ENCODE peak calls at places on chromosomes 12 and 14, in four cellular contexts. Z is GM23338, L is KBM-7, U is substantia nigra. A is an unnamed sample.

GRCh38 chr12:52335598-52336262 is 14.5 kb upstream of the KRT83 start:
- DNase-seq in L (no peak), Z (no peak), U (no peak), A (no peak)

GRCh38 chr14:100528962-100529560 is 58.2 kb downstream of the BEGAIN start:
- DNase-seq in L (no peak), U (no peak), Z (no peak), A (no peak)

GRCh38 chr12:115983226-115983798 is 294.2 kb downstream of the MED13L start:
- DNase-seq in U (no peak), L (peak; percentile 47), Z (peak; percentile 79), A (no peak)

GRCh38 chr14:93832076-93832475 is 43.8 kb upstream of the PRIMA1 start:
- DNase-seq in Z (no peak), L (no peak), U (no peak), A (no peak)

GRCh38 chr14:34722723-34723545 is 8.5 kb upstream of the CFL2 start:
- DNase-seq in Z (peak; percentile 69), L (peak; percentile 79), U (peak; percentile 12), A (peak; percentile 34)

GRCh38 chr12:103561174-103561573 is 25.9 kb upstream of the STAB2 start:
- DNase-seq in L (no peak), U (no peak), Z (peak; percentile 20), A (no peak)

GRCh38 chr14:91523972-91524371 is 13.9 kb upstream of the PPP4R3A start:
- DNase-seq in U (no peak), Z (peak; percentile 27), L (no peak), A (no peak)

GRCh38 chr12:122951979-122952892 is 14.0 kb downstream of the ABCB9 start:
- DNase-seq in U (peak; percentile 77), L (peak; percentile 74), Z (peak; percentile 70), A (peak; percentile 80)

GRCh38 chr14:92615451-92615850 is 101.9 kb downstream of the RIN3 start:
- DNase-seq in Z (no peak), U (no peak), L (no peak), A (no peak)

GRCh38 chr12:77016621-77017020 is 48.7 kb downstream of the E2F7 start:
- DNase-seq in Z (no peak), L (no peak), U (no peak), A (no peak)

GRCh38 chr12:27940756-27941402 is 31.7 kb downstream of the PTHLH start:
- DNase-seq in L (peak; percentile 87), Z (peak; percentile 82), U (peak; percentile 57), A (peak; percentile 28)

GRCh38 chr12:2641209-2641608 is 153.6 kb upstream of the FKBP4 start:
- DNase-seq in L (no peak), U (no peak), Z (peak; percentile 80), A (no peak)

GRCh38 chr12:20629414-20630156 is 65.5 kb upstream of the SLCO1C1 start:
- DNase-seq in U (no peak), Z (peak; percentile 21), L (no peak), A (no peak)

GRCh38 chr12:114440450-114441383 is 34.8 kb upstream of the TBX5 start:
- DNase-seq in Z (peak; percentile 72), U (no peak), L (no peak), A (no peak)

GRCh38 chr12:52517888-52518287 is 2.3 kb downstream of the KRT5 start:
- DNase-seq in L (no peak), Z (no peak), U (no peak), A (no peak)

GRCh38 chr12:25725874-25726273 is 172.8 kb upstream of the LMNTD1 start:
- DNase-seq in Z (no peak), U (no peak), L (no peak), A (no peak)

GRCh38 chr12:85575115-85576096 is 260.8 kb downstream of the RASSF9 start:
- DNase-seq in Z (peak; percentile 71), L (peak; percentile 71), U (peak; percentile 0), A (peak; percentile 11)

GRCh38 chr12:101086490-101086889 is 123.5 kb downstream of the SLC5A8 start:
- DNase-seq in L (no peak), U (no peak), Z (peak; percentile 37), A (no peak)

GRCh38 chr14:104937161-104937560 is 12.5 kb downstream of the PLD4 start:
- DNase-seq in Z (no peak), U (no peak), L (no peak), A (no peak)

GRCh38 chr12:5965950-5966383 is 20.9 kb upstream of the ANO2 start:
- DNase-seq in Z (peak; percentile 85), U (peak; percentile 20), L (peak; percentile 24), A (peak; percentile 58)

GRCh38 chr14:106665814-106666213 is 1139.4 kb downstream of the TMEM121 start:
- DNase-seq in L (no peak), U (no peak), Z (no peak), A (no peak)

GRCh38 chr12:44053550-44054243 is 217.8 kb downstream of the TMEM117 start:
- DNase-seq in L (no peak), Z (no peak), U (no peak), A (no peak)

GRCh38 chr12:121596526-121596925 is 15.7 kb upstream of the KDM2B start:
- DNase-seq in L (no peak), Z (no peak), U (no peak), A (no peak)

GRCh38 chr12:44847888-44848770 is 28.0 kb downstream of the NELL2 start:
- DNase-seq in Z (no peak), U (no peak), L (peak; percentile 15), A (no peak)

GRCh38 chr12:121592323-121592722 is 11.5 kb upstream of the KDM2B start:
- DNase-seq in Z (no peak), L (no peak), U (no peak), A (no peak)

GRCh38 chr14:101357559-101358319 is 203.6 kb upstream of the DIO3 start:
- DNase-seq in L (no peak), Z (peak; percentile 15), U (no peak), A (no peak)

GRCh38 chr14:104504172-104504735 is 75.3 kb upstream of the C14orf180 start:
- DNase-seq in L (no peak), U (no peak), Z (no peak), A (no peak)

GRCh38 chr12:113961921-113962710 is 4.0 kb downstream of the RBM19 start:
- DNase-seq in Z (no peak), U (no peak), L (no peak), A (no peak)

GRCh38 chr14:103891667-103892215 is 36.5 kb upstream of the TDRD9 start:
- DNase-seq in U (no peak), L (no peak), Z (no peak), A (no peak)

GRCh38 chr12:9925746-9926393 is 6.3 kb downstream of the CLEC2A start:
- DNase-seq in U (no peak), Z (peak; percentile 86), L (peak; percentile 61), A (no peak)

GRCh38 chr12:4809013-4809448 is 88.8 kb downstream of the GALNT8 start:
- DNase-seq in Z (peak; percentile 78), L (no peak), U (peak; percentile 17), A (no peak)

GRCh38 chr14:21241218-21241819 is 27.9 kb downstream of the HNRNPC start:
- DNase-seq in Z (peak; percentile 39), U (no peak), L (peak; percentile 53), A (no peak)

GRCh38 chr14:70838076-70838475 is 28.8 kb upstream of the MAP3K9 start:
- DNase-seq in U (no peak), L (no peak), Z (no peak), A (no peak)

GRCh38 chr12:64083285-64084210 is 138.5 kb downstream of the KICS2 start:
- DNase-seq in U (peak; percentile 54), Z (no peak), L (no peak), A (no peak)

GRCh38 chr12:96396914-96397313 is 3.3 kb downstream of the CDK17 start:
- DNase-seq in Z (no peak), U (no peak), L (no peak), A (no peak)

GRCh38 chr14:73235531-73236155 is 1.7 kb upstream of the PAPLN start:
- DNase-seq in Z (peak; percentile 83), L (no peak), U (no peak), A (no peak)

A was measured in GM12891.